ENCODE peak calls at places on chromosomes 16 and 17, in four cellular contexts. J, O, G and V are unnamed samples.

GRCh38 chr17:79053251-79053925 is 21.2 kb upstream of the ENGASE start:
- DNase-seq in J (no peak), O (no peak), G (no peak), V (no peak)

GRCh38 chr16:89633064-89633631 is 19.7 kb downstream of the DPEP1 start:
- DNase-seq in J (no peak), O (no peak), G (no peak), V (no peak)

GRCh38 chr17:40548982-40549680 is 16.1 kb downstream of the CCR7 start:
- DNase-seq in J (peak), O (no peak), G (no peak), V (peak)

GRCh38 chr17:78089557-78090281 is 38.8 kb downstream of the TMC6 start:
- DNase-seq in J (no peak), O (no peak), G (no peak), V (no peak)

GRCh38 chr17:67381925-67382257 is 4.8 kb downstream of the PITPNC1 start:
- DNase-seq in J (no peak), O (no peak), G (no peak), V (no peak)

GRCh38 chr17:63997341-63998048 is 656 bp upstream of the PRR29 start:
- DNase-seq in J (no peak), O (no peak), G (no peak), V (no peak)

GRCh38 chr16:3458852-3459361 is 15.4 kb downstream of the NAA60 start:
- DNase-seq in J (no peak), O (no peak), G (no peak), V (peak)

GRCh38 chr16:69567031-69567680 is 1.4 kb downstream of the NFAT5 start:
- DNase-seq in J (no peak), O (no peak), G (no peak), V (peak)

GRCh38 chr17:21823643-21824042 is 131.3 kb downstream of the KCNJ18 start:
- DNase-seq in J (no peak), O (no peak), G (no peak), V (no peak)

GRCh38 chr16:23877107-23878070 is 41.6 kb downstream of the PRKCB start:
- DNase-seq in J (no peak), O (no peak), G (no peak), V (no peak)

GRCh38 chr17:14228903-14229302 is 7.8 kb downstream of the CDRT15 start:
- DNase-seq in J (no peak), O (no peak), G (no peak), V (no peak)

GRCh38 chr17:40479754-40480480 is 21.5 kb downstream of the TNS4 start:
- DNase-seq in J (no peak), O (no peak), G (no peak), V (no peak)

GRCh38 chr16:27330542-27330941 is 16.8 kb downstream of the IL4R start:
- DNase-seq in J (no peak), O (no peak), G (no peak), V (no peak)

GRCh38 chr17:63094636-63095035 is 128.6 kb downstream of the TANC2 start:
- DNase-seq in J (no peak), O (no peak), G (no peak), V (no peak)

GRCh38 chr17:40431231-40431602 is 12.0 kb upstream of the IGFBP4 start:
- DNase-seq in J (no peak), O (no peak), G (no peak), V (no peak)

GRCh38 chr17:18224428-18225120 is 861 bp upstream of the LLGL1 start:
- DNase-seq in J (peak), O (no peak), G (no peak), V (peak)

GRCh38 chr17:47895254-47895855 is 681 bp upstream of the SP2 start:
- DNase-seq in J (no peak), O (no peak), G (no peak), V (no peak)

GRCh38 chr16:79334127-79334526 is 266.4 kb downstream of the MAF start:
- DNase-seq in J (peak), O (no peak), G (peak), V (peak)

GRCh38 chr16:24493859-24494258 is 45.5 kb upstream of the RBBP6 start:
- DNase-seq in J (no peak), O (no peak), G (no peak), V (no peak)

GRCh38 chr17:61307905-61308886 is 91.4 kb upstream of the TBX2 start:
- DNase-seq in J (no peak), O (no peak), G (no peak), V (no peak)

GRCh38 chr17:61312406-61313295 is 87.0 kb upstream of the TBX2 start:
- DNase-seq in J (no peak), O (no peak), G (no peak), V (no peak)

GRCh38 chr17:61309362-61309761 is 90.3 kb upstream of the TBX2 start:
- DNase-seq in J (no peak), O (no peak), G (no peak), V (no peak)

GRCh38 chr17:61309857-61310256 is 89.8 kb upstream of the TBX2 start:
- DNase-seq in J (no peak), O (no peak), G (no peak), V (no peak)

GRCh38 chr17:61310611-61311010 is 89.0 kb upstream of the TBX2 start:
- DNase-seq in J (no peak), O (no peak), G (no peak), V (no peak)
- TF ChIP-seq TCF7 in J (no peak), O (no peak), G (no peak), V (no peak)

GRCh38 chr16:425740-426114 is 278 bp downstream of the RAB11FIP3 start:
- DNase-seq in J (peak), O (no peak), G (no peak), V (no peak)
- TF ChIP-seq TCF7 in J (no peak), O (no peak), G (no peak), V (no peak)

GRCh38 chr16:82738699-82739098 is 111.9 kb downstream of the CDH13 start:
- DNase-seq in J (no peak), O (no peak), G (no peak), V (no peak)

GRCh38 chr16:82732461-82732860 is 105.7 kb downstream of the CDH13 start:
- DNase-seq in J (no peak), O (no peak), G (no peak), V (no peak)

GRCh38 chr16:82735696-82736095 is 108.9 kb downstream of the CDH13 start:
- DNase-seq in J (no peak), O (no peak), G (no peak), V (no peak)

GRCh38 chr16:82736161-82736697 is 109.5 kb downstream of the CDH13 start:
- DNase-seq in J (no peak), O (no peak), G (no peak), V (no peak)

GRCh38 chr16:82735176-82735575 is 108.4 kb downstream of the CDH13 start:
- DNase-seq in J (no peak), O (no peak), G (no peak), V (no peak)
- TF ChIP-seq TCF7 in J (no peak), O (no peak), G (no peak), V (no peak)

GRCh38 chr17:51133365-51133764 is 12.7 kb upstream of the SPAG9 start:
- DNase-seq in J (no peak), O (no peak), G (no peak), V (no peak)
- TF ChIP-seq TCF7 in J (no peak), O (no peak), G (no peak), V (no peak)